ENCODE peak calls at places on chromosomes 13 and 19, in five cellular contexts. P, C, D, A and S are unnamed samples.

GRCh38 chr19:12090807-12091206 is 26.3 kb downstream of the ZNF844 start:
- DNase-seq in P (peak; percentile 71), C (no peak), D (peak; percentile 56), A (peak; percentile 59), S (no peak)

GRCh38 chr13:78476910-78477309 is 126.4 kb downstream of the POU4F1 start:
- DNase-seq in P (no peak), C (no peak), D (no peak), A (no peak), S (no peak)

GRCh38 chr19:13401388-13401787 is 104.9 kb downstream of the CACNA1A start:
- DNase-seq in P (peak; percentile 62), C (no peak), D (no peak), A (peak; percentile 15), S (peak; percentile 15)

GRCh38 chr19:49879243-49879960 is 1.9 kb downstream of the TBC1D17 start:
- DNase-seq in P (no peak), C (no peak), D (no peak), A (no peak), S (no peak)

GRCh38 chr19:13079542-13079986 is 23.1 kb downstream of the LYL1 start:
- DNase-seq in P (no peak), C (no peak), D (peak; percentile 89), A (peak; percentile 86), S (peak; percentile 83)

GRCh38 chr13:102870677-102871415 is 25.0 kb downstream of the ERCC5 start:
- DNase-seq in P (peak; percentile 83), C (no peak), D (no peak), A (peak; percentile 58), S (no peak)

GRCh38 chr13:109654341-109655205 is 131.8 kb downstream of the IRS2 start:
- DNase-seq in P (no peak), C (no peak), D (no peak), A (peak; percentile 25), S (no peak)

GRCh38 chr13:107203146-107203847 is 635.4 kb upstream of the ARGLU1 start:
- DNase-seq in P (peak; percentile 82), C (no peak), D (no peak), A (peak; percentile 1), S (no peak)

GRCh38 chr13:49560270-49561063 is 24.9 kb downstream of the RCBTB1 start:
- DNase-seq in P (peak; percentile 52), C (no peak), D (no peak), A (no peak), S (no peak)

GRCh38 chr19:30004403-30004802 is 62.4 kb downstream of the URI1 start:
- DNase-seq in P (no peak), C (no peak), D (no peak), A (no peak), S (no peak)

GRCh38 chr19:39199025-39199424 is 2.3 kb downstream of the NCCRP1 start:
- DNase-seq in P (no peak), C (no peak), D (no peak), A (peak; percentile 40), S (no peak)

GRCh38 chr13:70173236-70173959 is 65.1 kb upstream of the KLHL1 start:
- DNase-seq in P (peak; percentile 8), C (no peak), D (no peak), A (no peak), S (no peak)

GRCh38 chr13:31962661-31963345 is 68.8 kb upstream of the FRY start:
- DNase-seq in P (no peak), C (no peak), D (no peak), A (no peak), S (no peak)

GRCh38 chr19:7799640-7800355 is 30.2 kb upstream of the EVI5L start:
- DNase-seq in P (peak; percentile 94), C (no peak), D (peak; percentile 52), A (peak; percentile 63), S (peak; percentile 43)

GRCh38 chr13:72586519-72586918 is 140.9 kb downstream of the MZT1 start:
- DNase-seq in P (no peak), C (no peak), D (no peak), A (no peak), S (no peak)

GRCh38 chr19:41367848-41368301 is 3.9 kb upstream of the B9D2 start:
- DNase-seq in P (no peak), C (peak; percentile 88), D (no peak), A (peak; percentile 95), S (no peak)

GRCh38 chr13:111627596-111627995 is 307.2 kb downstream of the TEX29 start:
- DNase-seq in P (no peak), C (no peak), D (no peak), A (no peak), S (no peak)

GRCh38 chr13:110984798-110985197 is 69.9 kb upstream of the ANKRD10 start:
- DNase-seq in P (no peak), C (no peak), D (no peak), A (no peak), S (no peak)

GRCh38 chr19:12077375-12077774 is 12.8 kb downstream of the ZNF844 start:
- DNase-seq in P (no peak), C (no peak), D (no peak), A (no peak), S (no peak)

GRCh38 chr13:85528578-85529215 is 270.5 kb downstream of the SLITRK6 start:
- DNase-seq in P (no peak), C (peak; percentile 82), D (no peak), A (peak; percentile 74), S (peak; percentile 35)

GRCh38 chr13:39451301-39451700 is 151.7 kb downstream of the LHFPL6 start:
- DNase-seq in P (no peak), C (no peak), D (no peak), A (peak; percentile 52), S (no peak)

GRCh38 chr13:98535501-98536357 is 41.2 kb downstream of the STK24 start:
- DNase-seq in P (no peak), C (no peak), D (no peak), A (no peak), S (no peak)

GRCh38 chr19:42191855-42192254 is 25.6 kb downstream of the DEDD2 start:
- DNase-seq in P (no peak), C (no peak), D (no peak), A (peak; percentile 51), S (peak; percentile 51)

GRCh38 chr13:50617134-50617721 is 226.3 kb downstream of the DLEU7 start:
- DNase-seq in P (no peak), C (peak; percentile 57), D (no peak), A (peak; percentile 94), S (peak; percentile 83)

GRCh38 chr19:2974342-2974932 is 2.9 kb upstream of the TLE6 start:
- DNase-seq in P (no peak), C (no peak), D (no peak), A (no peak), S (no peak)

GRCh38 chr19:3114018-3114726 is 20.0 kb downstream of the GNA11 start:
- DNase-seq in P (no peak), C (no peak), D (no peak), A (no peak), S (no peak)

GRCh38 chr19:50772408-50773311 is 2.4 kb downstream of the GPR32 start:
- DNase-seq in P (peak; percentile 68), C (no peak), D (no peak), A (peak; percentile 22), S (no peak)

GRCh38 chr13:97945342-97945741 is 8.1 kb upstream of the IPO5 start:
- DNase-seq in P (no peak), C (no peak), D (no peak), A (peak; percentile 30), S (no peak)

GRCh38 chr13:77492982-77493381 is 42.5 kb upstream of the SCEL start:
- DNase-seq in P (no peak), C (no peak), D (no peak), A (no peak), S (no peak)

GRCh38 chr19:9130965-9131364 is 4.2 kb upstream of the OR7G3 start:
- DNase-seq in P (no peak), C (no peak), D (no peak), A (no peak), S (no peak)

GRCh38 chr19:2221250-2221831 is 14.8 kb downstream of the PLEKHJ1 start:
- DNase-seq in P (no peak), C (no peak), D (no peak), A (no peak), S (no peak)

GRCh38 chr13:54934121-54934520 is 1905.5 kb downstream of the OLFM4 start:
- DNase-seq in P (peak; percentile 47), C (no peak), D (no peak), A (no peak), S (no peak)

GRCh38 chr13:60431108-60431700 is 34.2 kb downstream of the TDRD3 start:
- DNase-seq in P (peak; percentile 82), C (peak; percentile 16), D (no peak), A (peak; percentile 72), S (peak; percentile 40)

GRCh38 chr13:76745246-76746200 is 140.7 kb downstream of the KCTD12 start:
- DNase-seq in P (peak; percentile 15), C (no peak), D (no peak), A (no peak), S (no peak)

GRCh38 chr19:18741124-18741493 is 50.0 kb downstream of the COMP start:
- DNase-seq in P (no peak), C (no peak), D (no peak), A (no peak), S (no peak)

DNA sequence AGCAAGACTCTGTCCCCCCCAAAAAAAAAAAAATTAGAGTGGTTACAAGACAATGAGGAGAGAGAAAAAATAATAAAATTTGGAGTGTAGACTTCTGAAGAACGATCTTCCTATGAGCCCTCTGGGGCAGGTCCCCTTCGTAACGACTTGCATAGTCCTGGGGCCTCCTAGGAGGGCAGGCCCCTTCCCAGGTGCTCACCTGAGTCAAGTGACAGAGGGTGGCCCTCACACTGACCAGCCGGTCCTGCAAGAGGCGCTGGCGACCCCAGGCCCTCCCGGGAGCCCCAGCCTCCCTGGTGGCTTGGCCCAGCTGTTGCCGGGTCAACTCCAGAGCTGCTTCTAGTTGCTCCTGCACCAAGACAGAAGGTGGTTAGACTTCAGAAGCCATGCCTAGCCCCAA is 14.9 kb downstream of the PLEKHA4 start:
- DNase-seq in P (no peak), C (no peak), D (no peak), A (no peak), S (no peak)
- H3K4me3 ChIP-seq in P (no peak overlapping the region), C (no peak overlapping the region), D (no peak overlapping the region), A (no peak overlapping the region), S (no peak overlapping the region)

GRCh38 chr13:36841411-36841810 is 22.4 kb downstream of the RFXAP start:
- DNase-seq in P (no peak), C (no peak), D (no peak), A (no peak), S (no peak)
- TF ChIP-seq CTCF in P (no peak), C (no peak), D (no peak), A (no peak), S (no peak)

GRCh38 chr13:30906411-30906990 is 430 bp downstream of the MEDAG start:
- DNase-seq in P (peak; percentile 62), C (no peak), D (no peak), A (no peak), S (no peak)
- H3K4me3 ChIP-seq in P (peak overlapping the region; percentile 64), C (peak overlapping the region; percentile 23), D (no peak overlapping the region), A (peak overlapping the region; percentile 34), S (peak overlapping the region; percentile 12)

GRCh38 chr13:42996584-42996983 is 4.5 kb upstream of the EPSTI1 start:
- DNase-seq in P (no peak), C (peak; percentile 98), D (no peak), A (peak; percentile 94), S (no peak)
- TF ChIP-seq CTCF in P (no peak), C (no peak), D (no peak), A (no peak), S (no peak)